ENCODE peak calls at places on chromosome 10, in seven cellular contexts. Q, A, L, N, G, V and R are unnamed samples.
A peak's percentile ranks its signal among the peaks of the same experiment; 100 is the strongest.

GRCh38 chr10:88908194-88908593 is 28.1 kb downstream of the STAMBPL1 start:
- ATAC-seq in A (no peak), N (no peak), L (no peak), V (no peak), G (peak; percentile 48), Q (no peak), R (no peak)

GRCh38 chr10:110525349-110526260 is 27.9 kb downstream of the DUSP5 start:
- ATAC-seq in V (peak; percentile 54), Q (no peak), L (peak; percentile 14), G (no peak), A (no peak), N (no peak), R (no peak)

GRCh38 chr10:20596065-20596760 is 300.9 kb downstream of the NEBL start:
- ATAC-seq in Q (no peak), G (no peak), V (no peak), A (no peak), L (no peak), N (no peak), R (no peak)

GRCh38 chr10:22351131-22351703 is 5.9 kb downstream of the SPAG6 start:
- ATAC-seq in Q (peak; percentile 72), V (no peak), G (no peak), N (no peak), L (no peak), A (no peak), R (no peak)

GRCh38 chr10:31100176-31100575 is 68.5 kb upstream of the ZNF438 start:
- ATAC-seq in G (peak; percentile 37), L (no peak), A (no peak), V (no peak), N (no peak), Q (no peak), R (no peak)

GRCh38 chr10:29917311-29917710 is 142.1 kb downstream of the JCAD start:
- ATAC-seq in L (no peak), A (no peak), N (no peak), Q (no peak), V (no peak), G (no peak), R (no peak)

GRCh38 chr10:69472544-69472943 is 21.3 kb downstream of the TSPAN15 start:
- ATAC-seq in Q (no peak), G (no peak), V (no peak), L (no peak), N (no peak), A (no peak), R (no peak)

GRCh38 chr10:129784891-129785290 is 179.2 kb downstream of the EBF3 start:
- ATAC-seq in A (no peak), G (no peak), N (no peak), Q (no peak), V (no peak), L (no peak), R (no peak)

GRCh38 chr10:22491931-22492615 is 146.8 kb downstream of the SPAG6 start:
- ATAC-seq in A (no peak), N (no peak), L (no peak), V (no peak), G (peak; percentile 46), Q (no peak), R (no peak)

GRCh38 chr10:3741688-3742461 is 43.1 kb downstream of the KLF6 start:
- ATAC-seq in L (no peak), N (no peak), A (no peak), V (no peak), G (peak; percentile 28), Q (no peak), R (peak; percentile 28)

GRCh38 chr10:132538031-132538789 is 623 bp downstream of the INPP5A start:
- ATAC-seq in A (no peak), Q (no peak), L (no peak), N (no peak), G (no peak), V (peak; percentile 1), R (peak; percentile 0)

GRCh38 chr10:78566216-78567135 is 502.3 kb upstream of the ZMIZ1 start:
- ATAC-seq in A (no peak), Q (no peak), G (no peak), V (no peak), L (no peak), N (no peak), R (no peak)

GRCh38 chr10:36722777-36723176 is 402.6 kb upstream of the ANKRD30A start:
- ATAC-seq in Q (no peak), V (no peak), N (no peak), A (no peak), G (no peak), L (no peak), R (no peak)

GRCh38 chr10:69486922-69487730 is 35.9 kb downstream of the TSPAN15 start:
- ATAC-seq in V (no peak), Q (no peak), G (no peak), N (no peak), L (no peak), A (no peak), R (no peak)

GRCh38 chr10:37741831-37742230 is 115.6 kb downstream of the ZNF248 start:
- ATAC-seq in N (no peak), G (no peak), V (no peak), A (no peak), Q (no peak), L (no peak), R (no peak)

GRCh38 chr10:92239600-92240288 is 51.1 kb downstream of the CPEB3 start:
- ATAC-seq in V (peak; percentile 60), Q (no peak), G (peak; percentile 70), A (peak; percentile 34), L (peak; percentile 46), N (no peak), R (peak; percentile 42)
- H3K27ac ChIP-seq in V (no peak overlapping the region), Q (peak overlapping the region; percentile 77), G (peak overlapping the region; percentile 47), A (peak overlapping the region; percentile 84), L (peak overlapping the region; percentile 6), N (peak overlapping the region; percentile 62), R (peak overlapping the region; percentile 89)

GRCh38 chr10:84196083-84196482 is 1.7 kb downstream of the CDHR1 start:
- ATAC-seq in Q (no peak), G (peak; percentile 8), L (peak; percentile 28), A (no peak), N (no peak), V (no peak), R (no peak)
- TF ChIP-seq POLR2A in Q (no peak), G (no peak), L (no peak), A (no peak), N (no peak), V (no peak), R (no peak)

DNA sequence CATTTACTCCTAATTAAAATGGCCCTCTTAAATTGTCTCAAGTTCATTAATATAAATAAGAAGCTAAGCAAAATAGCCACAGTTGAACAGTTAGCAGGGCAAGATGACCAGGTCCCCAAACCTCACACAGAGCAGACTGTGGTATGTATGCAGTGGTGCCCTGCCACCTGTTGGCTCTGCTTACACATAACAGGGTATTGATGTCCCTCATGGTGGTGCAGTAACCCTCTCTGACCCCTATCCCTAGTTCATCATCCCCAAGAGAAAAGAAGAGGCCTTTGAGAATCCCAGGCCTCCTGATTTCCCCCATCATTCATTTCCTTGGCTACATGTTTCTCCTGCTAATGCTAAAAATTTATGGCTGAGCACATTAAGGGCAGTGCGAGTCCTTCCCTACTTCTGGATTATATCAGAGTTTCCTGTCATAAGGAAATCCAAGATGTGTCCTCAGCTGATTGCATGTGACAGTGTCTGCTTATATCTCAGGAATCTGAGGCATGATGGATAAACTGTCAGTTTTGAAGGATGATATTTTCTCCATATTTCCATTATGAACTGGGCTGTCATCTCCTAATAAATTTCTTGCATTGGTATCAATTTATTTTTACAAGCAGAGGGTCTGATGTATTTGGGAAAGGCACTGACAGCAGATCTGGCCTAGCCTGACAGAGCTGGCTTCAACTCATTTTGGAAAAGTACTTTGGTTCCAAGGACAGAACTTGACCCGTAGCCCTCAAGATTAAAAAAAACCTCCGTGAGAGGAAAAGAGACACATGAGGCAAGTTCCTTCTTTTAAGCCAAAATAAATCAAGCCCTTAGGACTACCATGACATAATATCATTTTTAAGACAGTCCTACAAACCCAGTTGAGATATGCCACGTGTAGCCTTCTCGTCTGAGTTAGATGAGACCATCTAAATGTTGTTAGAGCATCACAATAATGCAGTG is 880.6 kb downstream of the LRMDA start:
- ATAC-seq in L (peak; percentile 99), G (peak; percentile 98), A (peak; percentile 73), Q (peak; percentile 78), V (peak; percentile 52), N (peak; percentile 70), R (peak; percentile 46)
- TF ChIP-seq CTCF in L (peak; percentile 70), G (peak; percentile 26), A (peak; percentile 38), Q (peak; percentile 22), V (peak; percentile 33), N (peak; percentile 28), R (no peak)

GRCh38 chr10:9024210-9024609 is 969.7 kb downstream of the GATA3 start:
- ATAC-seq in N (no peak), A (no peak), Q (no peak), G (no peak), L (no peak), V (no peak), R (no peak)
- H3K27ac ChIP-seq in N (no peak overlapping the region), A (no peak overlapping the region), Q (no peak overlapping the region), G (no peak overlapping the region), L (no peak overlapping the region), V (no peak overlapping the region), R (no peak overlapping the region)

DNA sequence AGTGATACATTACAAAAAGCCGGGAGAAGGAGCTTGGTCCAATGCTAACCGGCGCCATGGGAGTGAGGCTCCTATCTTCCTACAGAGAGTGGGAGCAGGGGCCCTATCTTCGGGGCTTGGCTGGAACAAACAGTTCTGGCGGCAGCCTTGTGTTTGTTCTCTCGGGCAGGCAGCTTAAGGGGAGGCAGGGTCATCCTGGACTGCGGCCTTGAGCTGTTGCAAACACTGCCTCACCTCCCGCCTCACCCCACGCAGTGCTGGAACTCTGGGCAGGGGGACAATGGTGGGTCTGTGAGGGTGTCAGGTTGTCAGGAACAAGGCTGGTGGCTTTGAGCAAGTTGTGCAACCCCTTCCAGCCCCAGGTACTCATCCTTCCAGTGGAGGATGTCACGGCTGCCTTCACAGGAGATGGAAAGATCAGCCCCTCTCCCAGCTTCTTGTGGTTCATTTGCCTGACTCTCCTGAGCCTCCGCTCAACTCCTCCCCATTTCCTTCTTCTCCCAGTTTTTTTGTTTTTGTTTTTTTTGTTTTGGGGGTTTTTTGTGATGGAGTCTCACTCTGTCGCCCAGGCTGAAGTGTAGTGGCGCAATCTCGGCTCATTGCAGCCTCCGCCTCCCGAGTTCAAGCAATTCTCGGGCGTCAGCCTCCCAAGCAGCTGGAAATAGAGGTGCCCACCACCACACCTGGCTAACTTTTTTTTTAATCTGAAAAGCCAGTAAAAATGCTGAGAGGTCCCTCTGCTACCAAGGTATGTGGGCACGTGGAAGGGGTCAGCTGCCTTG is 57.4 kb downstream of the SPOCK2 start:
- ATAC-seq in L (no peak), A (peak; percentile 65), G (no peak), V (no peak), N (peak; percentile 93), Q (peak; percentile 41), R (peak; percentile 35)
- TF ChIP-seq POLR2A in L (no peak), A (no peak), G (no peak), V (no peak), N (no peak), Q (no peak), R (no peak)

DNA sequence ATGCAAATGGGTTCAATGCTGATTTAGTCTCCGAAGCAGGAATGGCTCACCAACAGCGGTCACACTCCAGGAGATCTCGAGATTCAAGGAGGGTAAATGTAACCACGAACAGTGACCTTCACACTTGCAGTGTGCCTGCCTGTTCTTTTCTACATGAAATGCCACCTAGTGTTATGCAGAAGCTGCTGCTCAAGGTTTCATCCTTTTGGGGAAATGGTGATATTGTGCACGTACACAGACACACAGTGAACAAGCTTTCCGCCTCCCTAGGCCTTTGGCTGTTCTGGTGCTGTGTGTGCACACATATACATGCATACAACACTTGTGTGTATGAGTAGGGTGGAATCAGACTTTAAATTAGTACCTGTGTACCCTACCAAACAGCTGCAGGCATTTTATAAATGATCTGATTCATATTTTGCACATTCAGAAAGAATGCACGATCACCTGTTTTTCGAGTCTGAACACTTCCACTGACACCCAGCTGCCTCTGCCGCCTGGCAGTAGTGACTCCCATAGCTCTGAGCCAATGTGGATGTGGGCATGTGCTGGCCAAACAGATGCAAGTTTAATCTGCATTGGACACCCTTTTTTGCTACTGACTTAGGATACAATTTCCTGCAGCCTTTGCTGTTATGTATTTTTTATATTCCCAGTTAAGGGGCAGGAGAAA is 100.5 kb downstream of the TACC2 start:
- ATAC-seq in G (no peak), A (no peak), L (peak; percentile 56), Q (no peak), N (no peak), V (no peak), R (no peak)
- TF ChIP-seq CTCF in G (no peak), A (no peak), L (no peak), Q (no peak), N (no peak), V (no peak), R (no peak)